ENCODE peak calls at places on chromosomes 13 and 19, in five cellular contexts. I is K562, L is GM12878, B is HCT116, W is H1. Q is an unnamed sample.

GRCh38 chr13:21733475-21734311 is 62.8 kb downstream of the FGF9 start:
- DNase-seq in I (no peak), L (no peak), B (no peak), W (peak; percentile 33), Q (no peak)

GRCh38 chr13:24618219-24618955 is 61.8 kb upstream of the ATP12A start:
- DNase-seq in I (no peak), L (peak; percentile 40), B (no peak), W (no peak), Q (no peak)

GRCh38 chr19:50455992-50456391 is 20.3 kb upstream of the EMC10 start:
- DNase-seq in I (no peak), L (no peak), B (no peak), W (no peak), Q (no peak)

GRCh38 chr19:29483641-29483920 is 42.2 kb upstream of the VSTM2B start:
- DNase-seq in I (no peak), L (no peak), B (no peak), W (no peak), Q (no peak)

GRCh38 chr19:16571689-16572331 is 405 bp downstream of the SLC35E1 start:
- DNase-seq in I (no peak), L (no peak), B (no peak), W (no peak), Q (no peak)

GRCh38 chr19:42440357-42441046 is 2.2 kb downstream of the CXCL17 start:
- DNase-seq in I (peak; percentile 82), L (no peak), B (peak; percentile 42), W (no peak), Q (peak; percentile 73)

GRCh38 chr19:6773323-6773931 is 919 bp downstream of the VAV1 start:
- DNase-seq in I (peak; percentile 35), L (peak; percentile 64), B (no peak), W (no peak), Q (no peak)

GRCh38 chr19:10881403-10882107 is 10.2 kb downstream of the CARM1 start:
- DNase-seq in I (peak; percentile 71), L (no peak), B (no peak), W (no peak), Q (no peak)

GRCh38 chr13:28204043-28204442 is 65.7 kb downstream of the PAN3 start:
- DNase-seq in I (no peak), L (no peak), B (no peak), W (no peak), Q (no peak)

GRCh38 chr13:85650613-85651012 is 148.6 kb downstream of the SLITRK6 start:
- DNase-seq in I (no peak), L (no peak), B (no peak), W (no peak), Q (peak; percentile 25)

GRCh38 chr19:11199517-11199916 is 2.2 kb upstream of the KANK2 start:
- DNase-seq in I (no peak), L (no peak), B (no peak), W (no peak), Q (no peak)

GRCh38 chr13:106865706-106866288 is 297.9 kb upstream of the ARGLU1 start:
- DNase-seq in I (no peak), L (no peak), B (no peak), W (no peak), Q (no peak)

GRCh38 chr19:56566904-56567273 is 379 bp upstream of the ZNF470 start:
- DNase-seq in I (no peak), L (no peak), B (no peak), W (no peak), Q (no peak)

GRCh38 chr19:28934626-28935025 is 278.3 kb downstream of the UQCRFS1 start:
- DNase-seq in I (no peak), L (no peak), B (no peak), W (no peak), Q (no peak)

GRCh38 chr19:29202281-29202680 is 10.7 kb downstream of the UQCRFS1 start:
- DNase-seq in I (no peak), L (no peak), B (no peak), W (no peak), Q (no peak)

GRCh38 chr13:29861694-29862110 is 11.3 kb upstream of the UBL3 start:
- DNase-seq in I (no peak), L (no peak), B (no peak), W (no peak), Q (no peak)

GRCh38 chr19:22735911-22736645 is 47.9 kb downstream of the ZNF99 start:
- DNase-seq in I (no peak), L (no peak), B (no peak), W (no peak), Q (no peak)

GRCh38 chr13:40564342-40564997 is 102.0 kb downstream of the FOXO1 start:
- DNase-seq in I (no peak), L (peak; percentile 24), B (no peak), W (no peak), Q (no peak)

GRCh38 chr13:84439108-84439507 is 556.8 kb upstream of the SLITRK1 start:
- DNase-seq in I (no peak), L (no peak), B (no peak), W (no peak), Q (no peak)

GRCh38 chr13:85985791-85986190 is 186.6 kb upstream of the SLITRK6 start:
- DNase-seq in I (no peak), L (no peak), B (no peak), W (no peak), Q (no peak)

GRCh38 chr13:48159436-48160225 is 64.7 kb upstream of the MED4 start:
- DNase-seq in I (no peak), L (no peak), B (no peak), W (peak; percentile 33), Q (no peak)

GRCh38 chr19:3683405-3683865 is 16.8 kb downstream of the PIP5K1C start:
- DNase-seq in I (peak; percentile 72), L (no peak), B (no peak), W (peak; percentile 79), Q (no peak)

GRCh38 chr19:19321143-19321577 is 531 bp downstream of the MAU2 start:
- DNase-seq in I (peak; percentile 68), L (no peak), B (no peak), W (no peak), Q (no peak)

GRCh38 chr13:44620057-44620456 is 43.9 kb upstream of the TSC22D1 start:
- DNase-seq in I (no peak), L (no peak), B (no peak), W (no peak), Q (no peak)

GRCh38 chr13:91313581-91313980 is 33.9 kb upstream of the MIR17HG start:
- DNase-seq in I (no peak), L (no peak), B (no peak), W (no peak), Q (no peak)

GRCh38 chr13:113648218-113648615 is 9.8 kb downstream of the ATP4B start:
- DNase-seq in I (no peak), L (no peak), B (no peak), W (no peak), Q (no peak)

GRCh38 chr13:45297456-45298205 is 43.4 kb downstream of the TPT1 start:
- DNase-seq in I (no peak), L (no peak), B (no peak), W (no peak), Q (no peak)

GRCh38 chr19:50636317-50637085 is 3.2 kb downstream of the SYT3 start:
- DNase-seq in I (no peak), L (no peak), B (no peak), W (no peak), Q (no peak)

GRCh38 chr19:18418725-18419194 is 438 bp upstream of the SSBP4 start:
- DNase-seq in I (no peak), L (no peak), B (no peak), W (no peak), Q (no peak)

GRCh38 chr13:48998893-48999292 is 23.2 kb downstream of the FNDC3A start:
- DNase-seq in I (no peak), L (no peak), B (no peak), W (no peak), Q (no peak)

GRCh38 chr13:114283581-114283980 is 2.2 kb downstream of the UPF3A start:
- DNase-seq in I (no peak), L (no peak), B (no peak), W (no peak), Q (no peak)

GRCh38 chr19:55372316-55373081 is 2.2 kb upstream of the IL11 start:
- DNase-seq in I (no peak), L (no peak), B (no peak), W (no peak), Q (no peak)

GRCh38 chr13:56622840-56623239 is 517.9 kb upstream of the PRR20A start:
- DNase-seq in I (no peak), L (no peak), B (no peak), W (no peak), Q (no peak)
- TF ChIP-seq JUND in I (no peak), L (no peak), B (no peak), W (no peak), Q (no peak)

GRCh38 chr19:47675271-47675670 is 38.0 kb upstream of the EHD2 start:
- DNase-seq in I (no peak), L (no peak), B (no peak), W (no peak), Q (no peak)
- TF ChIP-seq JUND in I (no peak), L (no peak), B (no peak), W (no peak), Q (no peak)

DNA sequence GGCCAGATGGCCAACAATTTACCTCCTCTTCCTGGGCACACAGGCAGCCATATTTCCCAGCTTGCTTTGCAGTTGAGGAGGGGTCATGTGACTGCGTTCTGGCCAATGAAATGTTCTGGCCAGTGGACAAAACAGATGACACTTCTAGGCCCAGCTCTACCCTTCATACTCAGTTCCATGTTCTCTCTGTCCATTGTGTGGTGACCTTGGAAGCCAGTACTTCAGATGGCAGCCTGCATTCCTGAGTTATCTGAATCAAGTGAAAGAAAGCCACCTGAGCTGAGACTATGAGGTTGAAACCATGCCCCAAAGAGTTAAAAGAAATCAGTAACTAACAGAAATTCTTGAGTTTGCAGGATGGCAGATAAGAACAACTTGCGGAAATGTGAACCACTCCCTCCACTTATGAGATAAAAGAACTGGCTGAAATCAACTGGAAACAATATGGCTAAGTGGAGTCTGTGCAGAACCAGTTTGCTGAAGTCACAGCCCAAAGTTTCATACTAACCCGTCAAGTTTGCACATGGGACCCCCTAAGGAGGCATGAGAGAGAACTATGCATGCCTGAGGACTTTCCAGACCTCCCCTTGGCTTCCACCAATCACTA is 8.1 kb downstream of the FAM187B start:
- DNase-seq in I (peak; percentile 53), L (no peak), B (no peak), W (no peak), Q (no peak)
- TF ChIP-seq JUND in I (peak; percentile 65), L (no peak), B (no peak), W (no peak), Q (no peak)

DNA sequence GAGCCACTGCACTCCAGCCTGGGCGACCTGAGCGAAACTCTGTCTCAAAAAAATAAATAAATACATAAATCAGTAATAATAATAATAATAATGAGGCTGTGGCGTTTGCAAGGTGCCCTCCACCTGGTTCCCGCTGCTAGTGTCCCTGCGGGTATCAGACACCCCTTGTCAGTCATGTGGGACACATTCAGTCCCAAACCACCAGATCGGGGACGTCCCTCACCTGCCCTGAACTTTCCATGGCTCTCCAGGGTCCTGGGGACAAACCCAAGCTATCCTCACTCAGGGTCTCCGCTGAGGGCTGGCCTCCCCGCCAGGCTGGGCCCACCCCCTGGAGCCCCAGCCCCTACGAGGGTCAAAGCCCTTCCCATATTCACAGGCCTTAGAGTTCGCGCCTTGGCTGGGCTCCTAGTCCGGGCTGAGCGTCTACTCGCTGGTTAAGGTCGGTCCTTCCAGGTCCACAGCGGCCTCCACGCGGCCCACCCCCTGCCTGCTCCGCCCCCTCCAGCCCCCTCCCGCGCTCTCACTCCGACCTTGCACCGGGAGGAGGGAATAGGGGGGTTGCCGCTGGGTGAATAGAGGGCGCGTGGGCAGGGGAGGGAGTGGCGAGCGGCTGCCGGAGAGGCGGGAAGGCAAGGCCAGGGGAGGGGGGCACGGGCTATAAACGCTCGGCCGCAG is 349 bp upstream of the KISS1R start:
- DNase-seq in I (peak; percentile 74), L (no peak), B (no peak), W (no peak), Q (peak; percentile 37)
- TF ChIP-seq JUND in I (no peak), L (no peak), B (no peak), W (no peak), Q (no peak)